ENCODE peak calls at places on chromosomes 12 and 14, in six cellular contexts. One of them, this sample, is unnamed.

GRCh38 chr14:102644523-102644922 is 52.1 kb downstream of the RCOR1 start:
- DNase-seq in fibroblast of the aortic adventitia: no peak
- DNase-seq in cardiac fibroblast: no peak
- DNase-seq in choroid plexus epithelial cell: no peak
- DNase-seq in GM12865: no peak
- DNase-seq in right lobe of liver: no peak
- DNase-seq in this sample: no peak

GRCh38 chr12:92608418-92609091 is 94.2 kb upstream of the PLEKHG7 start:
- DNase-seq in fibroblast of the aortic adventitia: peak; percentile 68
- DNase-seq in cardiac fibroblast: peak; percentile 67
- DNase-seq in choroid plexus epithelial cell: peak; percentile 76
- DNase-seq in GM12865: peak; percentile 23
- DNase-seq in right lobe of liver: no peak
- DNase-seq in this sample: no peak

GRCh38 chr12:46049665-46050064 is 59.3 kb upstream of the SCAF11 start:
- DNase-seq in fibroblast of the aortic adventitia: no peak
- DNase-seq in cardiac fibroblast: no peak
- DNase-seq in choroid plexus epithelial cell: peak; percentile 4
- DNase-seq in GM12865: no peak
- DNase-seq in right lobe of liver: no peak
- DNase-seq in this sample: no peak

GRCh38 chr12:115223322-115223721 is 539.3 kb upstream of the TBX3 start:
- DNase-seq in fibroblast of the aortic adventitia: peak; percentile 75
- DNase-seq in cardiac fibroblast: peak; percentile 74
- DNase-seq in choroid plexus epithelial cell: peak; percentile 76
- DNase-seq in GM12865: no peak
- DNase-seq in right lobe of liver: no peak
- DNase-seq in this sample: no peak

GRCh38 chr12:20883288-20883687 is 72.8 kb downstream of the SLCO1B3 start:
- DNase-seq in fibroblast of the aortic adventitia: peak; percentile 93
- DNase-seq in cardiac fibroblast: peak; percentile 74
- DNase-seq in choroid plexus epithelial cell: peak; percentile 69
- DNase-seq in GM12865: no peak
- DNase-seq in right lobe of liver: no peak
- DNase-seq in this sample: no peak

GRCh38 chr14:23061995-23062394 is 4.7 kb upstream of the CDH24 start:
- DNase-seq in fibroblast of the aortic adventitia: peak; percentile 94
- DNase-seq in cardiac fibroblast: peak; percentile 96
- DNase-seq in choroid plexus epithelial cell: peak; percentile 98
- DNase-seq in GM12865: no peak
- DNase-seq in right lobe of liver: no peak
- DNase-seq in this sample: no peak

GRCh38 chr12:2291182-2291832 is 238.5 kb downstream of the CACNA1C start:
- DNase-seq in fibroblast of the aortic adventitia: no peak
- DNase-seq in cardiac fibroblast: peak; percentile 50
- DNase-seq in choroid plexus epithelial cell: peak; percentile 69
- DNase-seq in GM12865: peak; percentile 78
- DNase-seq in right lobe of liver: no peak
- DNase-seq in this sample: peak; percentile 36

GRCh38 chr14:91390165-91390778 is 27.3 kb downstream of the CCDC88C start:
- DNase-seq in fibroblast of the aortic adventitia: no peak
- DNase-seq in cardiac fibroblast: no peak
- DNase-seq in choroid plexus epithelial cell: no peak
- DNase-seq in GM12865: no peak
- DNase-seq in right lobe of liver: no peak
- DNase-seq in this sample: no peak

GRCh38 chr12:47378907-47379306 is 299.1 kb upstream of the AMIGO2 start:
- DNase-seq in fibroblast of the aortic adventitia: peak; percentile 63
- DNase-seq in cardiac fibroblast: peak; percentile 37
- DNase-seq in choroid plexus epithelial cell: no peak
- DNase-seq in GM12865: no peak
- DNase-seq in right lobe of liver: no peak
- DNase-seq in this sample: no peak

GRCh38 chr12:52044284-52044983 is 6.8 kb upstream of the NR4A1 start:
- DNase-seq in fibroblast of the aortic adventitia: peak; percentile 99
- DNase-seq in cardiac fibroblast: peak; percentile 99
- DNase-seq in choroid plexus epithelial cell: no peak
- DNase-seq in GM12865: no peak
- DNase-seq in right lobe of liver: peak; percentile 88
- DNase-seq in this sample: no peak

GRCh38 chr12:4505381-4505986 is 33.2 kb upstream of the RAD51AP1 start:
- DNase-seq in fibroblast of the aortic adventitia: peak; percentile 26
- DNase-seq in cardiac fibroblast: peak; percentile 3
- DNase-seq in choroid plexus epithelial cell: peak; percentile 53
- DNase-seq in GM12865: no peak
- DNase-seq in right lobe of liver: no peak
- DNase-seq in this sample: no peak

GRCh38 chr14:69999246-69999645 is 120.0 kb downstream of the SMOC1 start:
- DNase-seq in fibroblast of the aortic adventitia: peak; percentile 53
- DNase-seq in cardiac fibroblast: peak; percentile 50
- DNase-seq in choroid plexus epithelial cell: peak; percentile 99
- DNase-seq in GM12865: no peak
- DNase-seq in right lobe of liver: no peak
- DNase-seq in this sample: no peak

GRCh38 chr14:73168691-73169090 is 32.4 kb downstream of the PSEN1 start:
- DNase-seq in fibroblast of the aortic adventitia: no peak
- DNase-seq in cardiac fibroblast: no peak
- DNase-seq in choroid plexus epithelial cell: no peak
- DNase-seq in GM12865: no peak
- DNase-seq in right lobe of liver: no peak
- DNase-seq in this sample: no peak

GRCh38 chr12:104358353-104359003 is 54.9 kb downstream of the EID3 start:
- DNase-seq in fibroblast of the aortic adventitia: peak; percentile 75
- DNase-seq in cardiac fibroblast: peak; percentile 73
- DNase-seq in choroid plexus epithelial cell: peak; percentile 70
- DNase-seq in GM12865: peak; percentile 80
- DNase-seq in right lobe of liver: peak; percentile 64
- DNase-seq in this sample: peak; percentile 41

DNA sequence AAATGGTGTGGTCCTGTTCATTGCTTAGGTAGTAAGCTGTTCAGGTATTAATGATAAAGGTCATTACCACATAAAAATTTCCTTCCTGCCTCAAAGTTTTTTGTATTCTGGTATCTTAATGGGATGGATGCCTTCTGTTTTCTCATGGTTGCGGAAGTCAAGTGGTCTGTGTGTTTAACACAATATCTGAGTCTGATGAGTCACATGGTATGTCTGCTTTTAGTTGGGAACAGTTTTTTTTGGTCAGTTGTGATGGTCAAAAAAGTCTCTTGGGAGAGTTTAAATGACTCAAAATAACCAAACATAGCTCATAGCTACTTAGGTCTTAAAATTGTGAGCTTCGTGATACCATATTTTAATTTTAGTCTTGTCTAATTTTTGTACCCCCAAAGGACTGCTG is 40.7 kb downstream of the STK38L start:
- DNase-seq in fibroblast of the aortic adventitia: peak; percentile 67
- DNase-seq in cardiac fibroblast: peak; percentile 68
- DNase-seq in choroid plexus epithelial cell: peak; percentile 77
- DNase-seq in GM12865: peak; percentile 75
- DNase-seq in right lobe of liver: no peak
- DNase-seq in this sample: no peak
- TF ChIP-seq CTCF in fibroblast of the aortic adventitia: no peak
- TF ChIP-seq CTCF in cardiac fibroblast: no peak
- TF ChIP-seq CTCF in choroid plexus epithelial cell: no peak
- TF ChIP-seq CTCF in GM12865: no peak
- TF ChIP-seq CTCF in right lobe of liver: no peak
- TF ChIP-seq CTCF in this sample: no peak

DNA sequence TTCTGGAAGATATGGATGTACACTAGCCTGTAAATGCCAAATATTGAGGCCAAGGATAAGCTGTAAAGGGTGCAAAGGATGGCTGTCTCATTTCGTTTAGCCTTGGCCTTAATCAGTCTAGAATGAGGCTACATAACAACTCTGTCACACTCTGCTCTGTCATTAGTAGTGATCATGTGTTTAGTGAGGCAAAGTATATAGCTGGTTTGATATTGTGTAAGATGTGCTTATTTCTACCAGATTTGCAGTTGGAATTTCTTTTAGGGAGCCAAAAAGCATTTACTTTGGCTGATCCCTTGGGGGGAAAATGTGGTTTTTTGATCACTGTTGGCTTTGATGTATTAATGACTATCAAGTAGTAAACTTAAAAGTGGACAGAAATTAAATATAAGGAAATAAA is 344.6 kb downstream of the TMTC2 start:
- DNase-seq in fibroblast of the aortic adventitia: peak; percentile 34
- DNase-seq in cardiac fibroblast: peak; percentile 34
- DNase-seq in choroid plexus epithelial cell: no peak
- DNase-seq in GM12865: no peak
- DNase-seq in right lobe of liver: no peak
- DNase-seq in this sample: no peak
- TF ChIP-seq CTCF in fibroblast of the aortic adventitia: no peak
- TF ChIP-seq CTCF in cardiac fibroblast: no peak
- TF ChIP-seq CTCF in choroid plexus epithelial cell: no peak
- TF ChIP-seq CTCF in GM12865: no peak
- TF ChIP-seq CTCF in right lobe of liver: no peak
- TF ChIP-seq CTCF in this sample: no peak

GRCh38 chr14:81220767-81221578 is at the start of gene GTF2A1:
- DNase-seq in fibroblast of the aortic adventitia: peak; percentile 96
- DNase-seq in cardiac fibroblast: peak; percentile 98
- DNase-seq in choroid plexus epithelial cell: peak; percentile 97
- DNase-seq in GM12865: peak; percentile 97
- DNase-seq in right lobe of liver: peak; percentile 96
- DNase-seq in this sample: peak; percentile 93

GRCh38 chr14:81219210-81219820 is 1.4 kb downstream of the GTF2A1 start:
- DNase-seq in fibroblast of the aortic adventitia: peak; percentile 99
- DNase-seq in cardiac fibroblast: peak; percentile 99
- DNase-seq in choroid plexus epithelial cell: peak; percentile 99
- DNase-seq in GM12865: peak; percentile 97
- DNase-seq in right lobe of liver: peak; percentile 95
- DNase-seq in this sample: peak; percentile 86

GRCh38 chr14:81219821-81220487 is 805 bp downstream of the GTF2A1 start:
- DNase-seq in fibroblast of the aortic adventitia: no peak
- DNase-seq in cardiac fibroblast: peak; percentile 40
- DNase-seq in choroid plexus epithelial cell: peak; percentile 35
- DNase-seq in GM12865: peak; percentile 63
- DNase-seq in right lobe of liver: peak; percentile 63
- DNase-seq in this sample: peak; percentile 26

GRCh38 chr14:81221579-81222102 is 882 bp upstream of the GTF2A1 start:
- DNase-seq in fibroblast of the aortic adventitia: no peak
- DNase-seq in cardiac fibroblast: no peak
- DNase-seq in choroid plexus epithelial cell: peak; percentile 38
- DNase-seq in GM12865: peak; percentile 24
- DNase-seq in right lobe of liver: no peak
- DNase-seq in this sample: no peak

GRCh38 chr14:81220488-81220766 is 332 bp downstream of the GTF2A1 start:
- DNase-seq in fibroblast of the aortic adventitia: no peak
- DNase-seq in cardiac fibroblast: no peak
- DNase-seq in choroid plexus epithelial cell: no peak
- DNase-seq in GM12865: no peak
- DNase-seq in right lobe of liver: no peak
- DNase-seq in this sample: no peak
- TF ChIP-seq CTCF in fibroblast of the aortic adventitia: no peak
- TF ChIP-seq CTCF in cardiac fibroblast: no peak
- TF ChIP-seq CTCF in choroid plexus epithelial cell: no peak
- TF ChIP-seq CTCF in GM12865: no peak
- TF ChIP-seq CTCF in right lobe of liver: no peak
- TF ChIP-seq CTCF in this sample: no peak

GRCh38 chr12:123478069-123478468 is 20.1 kb downstream of the SNRNP35 start:
- DNase-seq in fibroblast of the aortic adventitia: no peak
- DNase-seq in cardiac fibroblast: no peak
- DNase-seq in choroid plexus epithelial cell: no peak
- DNase-seq in GM12865: no peak
- DNase-seq in right lobe of liver: no peak
- DNase-seq in this sample: no peak

GRCh38 chr12:123471374-123472068 is 13.6 kb downstream of the SNRNP35 start:
- DNase-seq in fibroblast of the aortic adventitia: peak; percentile 69
- DNase-seq in cardiac fibroblast: peak; percentile 77
- DNase-seq in choroid plexus epithelial cell: peak; percentile 92
- DNase-seq in GM12865: no peak
- DNase-seq in right lobe of liver: no peak
- DNase-seq in this sample: no peak

GRCh38 chr12:123475256-123475703 is 17.3 kb downstream of the SNRNP35 start:
- DNase-seq in fibroblast of the aortic adventitia: no peak
- DNase-seq in cardiac fibroblast: no peak
- DNase-seq in choroid plexus epithelial cell: no peak
- DNase-seq in GM12865: no peak
- DNase-seq in right lobe of liver: no peak
- DNase-seq in this sample: no peak

GRCh38 chr12:123472438-123472849 is 14.5 kb downstream of the SNRNP35 start:
- DNase-seq in fibroblast of the aortic adventitia: no peak
- DNase-seq in cardiac fibroblast: no peak
- DNase-seq in choroid plexus epithelial cell: no peak
- DNase-seq in GM12865: no peak
- DNase-seq in right lobe of liver: no peak
- DNase-seq in this sample: no peak

DNA sequence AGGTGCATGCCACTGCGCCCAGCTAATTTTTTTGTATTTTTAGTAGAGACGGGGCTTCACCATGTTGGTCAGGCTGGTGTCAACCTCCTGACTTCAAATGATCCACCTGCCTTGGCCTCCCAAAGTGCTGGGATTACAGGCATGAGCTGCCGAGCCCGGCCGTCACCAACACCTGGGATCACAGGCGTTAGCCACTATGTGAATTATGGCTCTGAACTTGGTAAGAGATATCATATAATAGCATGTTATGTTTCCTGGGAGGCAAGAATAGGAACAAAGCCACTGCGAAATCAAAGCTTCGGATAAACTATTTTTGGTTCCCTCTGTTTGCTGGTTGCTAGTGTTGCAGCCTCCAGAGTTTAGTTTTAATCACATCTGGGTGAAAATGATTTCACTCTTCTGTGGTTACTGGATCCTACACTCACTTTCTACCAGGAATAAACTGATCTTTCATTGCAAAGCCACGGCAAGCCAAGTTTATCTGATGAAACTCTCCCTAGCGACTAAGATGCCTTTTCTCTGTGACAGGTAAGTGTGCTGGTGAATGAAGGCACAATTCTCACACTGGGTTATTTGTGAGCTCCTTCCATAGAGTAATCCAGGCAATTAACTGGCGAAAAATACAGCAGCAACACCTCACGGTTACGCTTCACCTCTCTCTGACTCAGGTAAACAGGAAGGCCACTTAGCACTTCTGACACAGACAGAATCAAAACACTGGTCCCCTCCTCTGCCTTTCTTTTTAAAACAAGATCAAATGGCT is 16.7 kb downstream of the SNRNP35 start:
- DNase-seq in fibroblast of the aortic adventitia: no peak
- DNase-seq in cardiac fibroblast: no peak
- DNase-seq in choroid plexus epithelial cell: no peak
- DNase-seq in GM12865: no peak
- DNase-seq in right lobe of liver: no peak
- DNase-seq in this sample: no peak
- TF ChIP-seq CTCF in fibroblast of the aortic adventitia: no peak
- TF ChIP-seq CTCF in cardiac fibroblast: no peak
- TF ChIP-seq CTCF in choroid plexus epithelial cell: no peak
- TF ChIP-seq CTCF in GM12865: no peak
- TF ChIP-seq CTCF in right lobe of liver: no peak
- TF ChIP-seq CTCF in this sample: no peak

GRCh38 chr14:100271247-100271939 is 32.4 kb downstream of the YY1 start:
- DNase-seq in fibroblast of the aortic adventitia: peak; percentile 48
- DNase-seq in cardiac fibroblast: peak; percentile 45
- DNase-seq in choroid plexus epithelial cell: peak; percentile 44
- DNase-seq in GM12865: no peak
- DNase-seq in right lobe of liver: peak; percentile 70
- DNase-seq in this sample: no peak
- TF ChIP-seq CTCF in fibroblast of the aortic adventitia: peak; percentile 17
- TF ChIP-seq CTCF in cardiac fibroblast: peak; percentile 20
- TF ChIP-seq CTCF in choroid plexus epithelial cell: peak; percentile 45
- TF ChIP-seq CTCF in GM12865: peak; percentile 20
- TF ChIP-seq CTCF in right lobe of liver: peak; percentile 50
- TF ChIP-seq CTCF in this sample: peak; percentile 59

This sample was measured in neural crest cell.